ENCODE peak calls at places on chromosomes 6 and 20, in four cellular contexts. H is HepG2, K is K562, O is H1. P is an unnamed sample.

GRCh38 chr20:20406306-20406705 is 38.4 kb downstream of the INSM1 start:
- DNase-seq in H (no peak), K (no peak), O (no peak), P (no peak)

GRCh38 chr20:11677445-11678235 is 240.1 kb upstream of the BTBD3 start:
- DNase-seq in H (no peak), K (no peak), O (no peak), P (no peak)

GRCh38 chr20:61512475-61512874 is 260.4 kb downstream of the CDH4 start:
- DNase-seq in H (no peak), K (no peak), O (no peak), P (no peak)

GRCh38 chr6:15400572-15401004 is 154.7 kb downstream of the JARID2 start:
- DNase-seq in H (no peak), K (peak), O (no peak), P (no peak)

GRCh38 chr20:34693414-34693813 is 10.7 kb upstream of the TP53INP2 start:
- DNase-seq in H (no peak), K (no peak), O (no peak), P (no peak)

GRCh38 chr6:41428995-41429417 is 93.6 kb downstream of the NCR2 start:
- DNase-seq in H (no peak), K (no peak), O (no peak), P (no peak)

GRCh38 chr6:69796081-69796626 is 656 bp downstream of the LMBRD1 start:
- DNase-seq in H (peak), K (peak), O (no peak), P (no peak)

GRCh38 chr20:24831232-24831631 is 117.8 kb upstream of the CST7 start:
- DNase-seq in H (no peak), K (no peak), O (no peak), P (no peak)

GRCh38 chr20:62898970-62899632 is 27.2 kb downstream of the DIDO1 start:
- DNase-seq in H (no peak), K (no peak), O (no peak), P (peak)

GRCh38 chr6:144341831-144342527 is 56.8 kb downstream of the UTRN start:
- DNase-seq in H (peak), K (peak), O (no peak), P (no peak)

GRCh38 chr6:110039996-110040383 is 61.9 kb downstream of the GPR6 start:
- DNase-seq in H (no peak), K (peak), O (peak), P (no peak)

GRCh38 chr6:35154262-35154661 is 13.1 kb upstream of the TCP11 start:
- DNase-seq in H (no peak), K (no peak), O (no peak), P (no peak)

GRCh38 chr20:9928955-9929354 is 90.1 kb upstream of the PAK5 start:
- DNase-seq in H (no peak), K (no peak), O (no peak), P (no peak)

GRCh38 chr6:16043171-16044142 is 85.4 kb upstream of the MYLIP start:
- DNase-seq in H (no peak), K (peak), O (no peak), P (no peak)

GRCh38 chr6:13075491-13075845 is 252.9 kb downstream of the TBC1D7 start:
- DNase-seq in H (no peak), K (no peak), O (no peak), P (no peak)

GRCh38 chr6:14765753-14766152 is 480.1 kb upstream of the JARID2 start:
- DNase-seq in H (no peak), K (no peak), O (no peak), P (no peak)

GRCh38 chr6:148379966-148380653 is 37.5 kb downstream of the SASH1 start:
- DNase-seq in H (no peak), K (no peak), O (no peak), P (no peak)

GRCh38 chr6:92586236-92586977 is 833.0 kb downstream of the EPHA7 start:
- DNase-seq in H (no peak), K (no peak), O (no peak), P (no peak)

GRCh38 chr6:156852147-156852857 is 75.1 kb downstream of the ARID1B start:
- DNase-seq in H (no peak), K (no peak), O (no peak), P (no peak)

GRCh38 chr6:7628479-7628878 is 38.5 kb downstream of the SNRNP48 start:
- DNase-seq in H (no peak), K (no peak), O (no peak), P (no peak)

GRCh38 chr6:7150381-7151064 is 42.8 kb downstream of the RREB1 start:
- DNase-seq in H (no peak), K (peak), O (no peak), P (no peak)

GRCh38 chr6:3911614-3912336 is 62.6 kb downstream of the FAM50B start:
- DNase-seq in H (peak), K (peak), O (peak), P (no peak)

GRCh38 chr6:158818580-158819212 is 472 bp downstream of the EZR start:
- DNase-seq in H (peak), K (peak), O (peak), P (peak)

GRCh38 chr6:68235192-68235812 is 399.8 kb upstream of the ADGRB3 start:
- DNase-seq in H (no peak), K (no peak), O (no peak), P (no peak)

GRCh38 chr20:59945175-59945574 is 5.0 kb downstream of the FAM217B start:
- DNase-seq in H (no peak), K (no peak), O (no peak), P (no peak)

GRCh38 chr6:157778719-157779118 is 44.3 kb upstream of the SNX9 start:
- DNase-seq in H (no peak), K (no peak), O (no peak), P (no peak)

GRCh38 chr20:59165389-59165785 is 1.8 kb downstream of the ZNF831 start:
- DNase-seq in H (no peak), K (no peak), O (no peak), P (no peak)

GRCh38 chr20:8854566-8854965 is 214.3 kb upstream of the PLCB4 start:
- DNase-seq in H (no peak), K (peak), O (no peak), P (no peak)
- TF ChIP-seq POLR2AphosphoS5 in H (no peak), K (no peak), O (no peak), P (no peak)

GRCh38 chr20:51420111-51420510 is 122.4 kb downstream of the NFATC2 start:
- DNase-seq in H (no peak), K (no peak), O (no peak), P (no peak)
- TF ChIP-seq TAF1 in H (no peak), K (no peak), O (no peak), P (no peak)

GRCh38 chr6:72748759-72749158 is 126.9 kb downstream of the KCNQ5 start:
- DNase-seq in H (no peak), K (no peak), O (no peak), P (no peak)
- TF ChIP-seq POLR2AphosphoS5 in H (no peak), K (no peak), O (no peak), P (no peak)

DNA sequence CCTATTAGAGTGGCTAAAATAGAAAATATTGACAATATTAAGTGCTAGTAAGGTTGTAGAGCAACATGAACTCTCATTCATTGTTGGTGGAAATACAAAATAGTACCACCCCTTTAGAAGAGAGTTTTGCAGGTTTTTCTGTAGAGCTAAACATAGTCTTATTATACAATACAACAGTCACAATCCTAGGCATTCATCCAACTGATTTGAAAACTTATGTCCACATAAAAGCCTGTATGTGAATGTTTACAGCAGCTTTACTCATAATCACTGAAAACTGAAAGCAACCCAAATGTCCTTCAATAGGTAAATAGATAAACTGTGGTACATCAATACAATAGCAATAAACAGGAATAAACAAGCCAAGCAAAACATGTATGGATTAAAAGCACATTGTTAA is 162.6 kb upstream of the PRND start:
- DNase-seq in H (no peak), K (no peak), O (no peak), P (no peak)
- TF ChIP-seq TAF1 in H (no peak), K (no peak), O (no peak), P (no peak)

P was measured in GM12892.